ENCODE peak calls at places on chromosomes 16 and 17, in five cellular contexts. W is lower lobe of right lung, X is pancreas, U is suprapubic skin, D is heart right ventricle. G is an unnamed sample.

GRCh38 chr17:50317121-50317520 is 28.8 kb upstream of the XYLT2 start:
- DNase-seq in W (no peak), X (no peak), U (no peak), D (no peak), G (no peak)

GRCh38 chr16:55671974-55672280 is 16.1 kb downstream of the SLC6A2 start:
- DNase-seq in W (no peak), X (no peak), U (no peak), D (no peak), G (no peak)

GRCh38 chr17:45386180-45386579 is 46.5 kb downstream of the ARHGAP27 start:
- DNase-seq in W (no peak), X (no peak), U (no peak), D (no peak), G (no peak)

GRCh38 chr17:11899494-11899893 is 97.8 kb downstream of the ZNF18 start:
- DNase-seq in W (no peak), X (no peak), U (no peak), D (no peak), G (no peak)

GRCh38 chr17:35460354-35460851 is 11.8 kb upstream of the SLFN13 start:
- DNase-seq in W (peak; percentile 87), X (peak; percentile 75), U (no peak), D (peak; percentile 13), G (no peak)

GRCh38 chr17:36937961-36938565 is 788 bp downstream of the LHX1 start:
- DNase-seq in W (no peak), X (no peak), U (no peak), D (no peak), G (no peak)

GRCh38 chr16:89023621-89024511 is 46.9 kb upstream of the CBFA2T3 start:
- DNase-seq in W (no peak), X (no peak), U (peak; percentile 61), D (no peak), G (no peak)

GRCh38 chr16:22123759-22124490 is 31.6 kb downstream of the VWA3A start:
- DNase-seq in W (no peak), X (no peak), U (no peak), D (no peak), G (no peak)

GRCh38 chr17:72188801-72189200 is 68.0 kb downstream of the SOX9 start:
- DNase-seq in W (no peak), X (no peak), U (no peak), D (no peak), G (no peak)

GRCh38 chr17:67388986-67389385 is 11.9 kb downstream of the PITPNC1 start:
- DNase-seq in W (no peak), X (no peak), U (no peak), D (no peak), G (no peak)

GRCh38 chr16:27600386-27600785 is 50.4 kb downstream of the KATNIP start:
- DNase-seq in W (no peak), X (no peak), U (no peak), D (no peak), G (no peak)

GRCh38 chr16:86798247-86799041 is 220.1 kb downstream of the FOXL1 start:
- DNase-seq in W (no peak), X (no peak), U (no peak), D (no peak), G (no peak)

GRCh38 chr16:79770244-79771064 is 169.9 kb upstream of the MAF start:
- DNase-seq in W (peak; percentile 94), X (peak; percentile 89), U (peak; percentile 94), D (peak; percentile 88), G (peak; percentile 51)

GRCh38 chr16:27311449-27311831 is 2.3 kb upstream of the IL4R start:
- DNase-seq in W (no peak), X (no peak), U (peak; percentile 37), D (no peak), G (no peak)

GRCh38 chr17:35373532-35373983 is at the start of gene SLFN11:
- DNase-seq in W (peak; percentile 90), X (peak; percentile 67), U (peak; percentile 93), D (peak; percentile 92), G (peak; percentile 95)

GRCh38 chr17:65005858-65006257 is 50.7 kb downstream of the GNA13 start:
- DNase-seq in W (no peak), X (no peak), U (no peak), D (no peak), G (no peak)

GRCh38 chr16:30120340-30121105 is 2.5 kb downstream of the MAPK3 start:
- DNase-seq in W (no peak), X (no peak), U (no peak), D (no peak), G (no peak)

GRCh38 chr17:62126292-62126691 is 61.2 kb upstream of the MED13 start:
- DNase-seq in W (no peak), X (no peak), U (no peak), D (no peak), G (no peak)

GRCh38 chr16:34803683-34804416 is 1344.4 kb downstream of the TP53TG3F start:
- DNase-seq in W (no peak), X (no peak), U (peak; percentile 74), D (no peak), G (no peak)

GRCh38 chr17:75242461-75243042 is 18.9 kb downstream of the GGA3 start:
- DNase-seq in W (no peak), X (no peak), U (no peak), D (no peak), G (no peak)

GRCh38 chr16:54504372-54504771 is 217.8 kb upstream of the IRX3 start:
- DNase-seq in W (no peak), X (no peak), U (no peak), D (peak; percentile 43), G (no peak)

GRCh38 chr17:76588182-76588581 is 2.5 kb upstream of the ST6GALNAC2 start:
- DNase-seq in W (no peak), X (no peak), U (no peak), D (no peak), G (no peak)

GRCh38 chr16:30786115-30786935 is 680 bp downstream of the ZNF629 start:
- DNase-seq in W (peak; percentile 64), X (no peak), U (no peak), D (no peak), G (no peak)

GRCh38 chr16:3076577-3076976 is 11.1 kb downstream of the IL32 start:
- DNase-seq in W (no peak), X (no peak), U (no peak), D (no peak), G (no peak)

GRCh38 chr16:66402166-66402565 is 24.9 kb upstream of the BEAN1 start:
- DNase-seq in W (no peak), X (no peak), U (peak; percentile 64), D (no peak), G (no peak)
- H3K4me1 ChIP-seq in W (peaks cover 6% of the 10 kb centered on the region), X (peaks cover 6% of the 10 kb centered on the region), U (peaks cover 7% of the 10 kb centered on the region), D (peaks cover 6% of the 10 kb centered on the region), G (no peaks in the 10 kb centered on the region)

GRCh38 chr17:17780941-17781590 is 55.7 kb downstream of the SREBF1 start:
- DNase-seq in W (no peak), X (no peak), U (no peak), D (peak; percentile 35), G (peak; percentile 68)
- H3K27ac ChIP-seq in W (peak overlapping the region; percentile 34), X (peak overlapping the region; percentile 66), U (peak overlapping the region; percentile 49), D (peak overlapping the region; percentile 97), G (peak overlapping the region; percentile 83)

GRCh38 chr16:69727916-69728270 is 1.5 kb upstream of the NQO1 start:
- DNase-seq in W (peak; percentile 82), X (no peak), U (no peak), D (no peak), G (no peak)
- H3K4me3 ChIP-seq in W (peak overlapping the region; percentile 71), X (no peak overlapping the region), U (no peak overlapping the region), D (no peak overlapping the region), G (no peak overlapping the region)

GRCh38 chr17:78256705-78257559 is 25.5 kb downstream of the TMEM235 start:
- DNase-seq in W (no peak), X (no peak), U (no peak), D (no peak), G (no peak)

GRCh38 chr17:78255029-78255656 is 23.7 kb downstream of the TMEM235 start:
- DNase-seq in W (no peak), X (no peak), U (no peak), D (no peak), G (no peak)

GRCh38 chr17:78257810-78258322 is 26.4 kb downstream of the TMEM235 start:
- DNase-seq in W (peak; percentile 70), X (no peak), U (no peak), D (no peak), G (no peak)

GRCh38 chr17:78255953-78256704 is 24.7 kb downstream of the TMEM235 start:
- DNase-seq in W (no peak), X (no peak), U (no peak), D (no peak), G (no peak)

DNA sequence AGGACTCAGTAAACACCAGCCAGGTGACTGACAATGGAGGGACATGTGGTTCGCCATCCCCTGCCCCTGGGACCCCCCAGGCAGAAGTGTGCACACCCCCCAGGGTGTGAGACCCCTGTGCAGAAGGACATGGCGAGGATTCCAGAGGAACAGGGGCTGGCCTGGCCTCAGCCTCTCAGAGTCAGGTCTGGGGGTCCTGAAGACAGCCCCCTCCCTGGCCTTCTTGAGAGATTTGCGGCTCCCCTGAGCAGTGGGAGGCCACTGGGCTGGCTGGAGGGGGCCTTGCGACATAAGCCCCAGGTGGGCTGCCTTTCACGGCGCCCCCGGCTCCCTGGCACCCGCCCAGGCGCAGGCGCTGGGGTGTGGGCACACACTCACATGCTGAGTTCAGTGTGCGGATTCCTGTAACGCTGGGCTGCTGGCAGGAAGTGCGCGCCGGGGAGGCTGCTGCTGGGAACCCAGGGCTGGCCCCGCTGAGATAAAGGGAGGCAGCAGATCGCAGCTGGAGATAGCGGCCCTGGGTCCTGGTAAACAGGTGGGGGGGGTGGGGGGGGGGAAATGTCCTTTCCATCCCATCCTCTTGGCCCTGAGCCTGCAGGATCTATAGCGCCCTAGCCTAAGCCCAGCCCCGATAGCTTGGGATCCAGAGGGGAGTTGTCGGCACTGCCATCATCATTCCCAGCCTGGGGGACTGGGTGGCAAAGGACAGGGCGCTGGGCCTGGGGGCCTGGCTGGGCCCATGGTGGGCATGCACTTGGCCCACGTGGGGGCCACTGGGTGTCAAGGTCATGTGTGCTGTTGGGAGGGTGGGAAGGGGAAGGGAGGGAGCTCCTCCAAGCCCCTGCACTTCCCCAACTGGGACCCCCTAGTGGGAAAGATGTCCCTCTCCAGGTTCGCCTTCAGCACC is 27.1 kb downstream of the TMEM235 start:
- DNase-seq in W (peak; percentile 86), X (no peak), U (no peak), D (peak; percentile 62), G (no peak)
- H3K4me1 ChIP-seq in W (peaks cover 61% of the 10 kb centered on the region), X (no peaks in the 10 kb centered on the region), U (peaks cover 18% of the 10 kb centered on the region), D (peaks cover 2% of the 10 kb centered on the region), G (peaks cover 5% of the 10 kb centered on the region)

DNA sequence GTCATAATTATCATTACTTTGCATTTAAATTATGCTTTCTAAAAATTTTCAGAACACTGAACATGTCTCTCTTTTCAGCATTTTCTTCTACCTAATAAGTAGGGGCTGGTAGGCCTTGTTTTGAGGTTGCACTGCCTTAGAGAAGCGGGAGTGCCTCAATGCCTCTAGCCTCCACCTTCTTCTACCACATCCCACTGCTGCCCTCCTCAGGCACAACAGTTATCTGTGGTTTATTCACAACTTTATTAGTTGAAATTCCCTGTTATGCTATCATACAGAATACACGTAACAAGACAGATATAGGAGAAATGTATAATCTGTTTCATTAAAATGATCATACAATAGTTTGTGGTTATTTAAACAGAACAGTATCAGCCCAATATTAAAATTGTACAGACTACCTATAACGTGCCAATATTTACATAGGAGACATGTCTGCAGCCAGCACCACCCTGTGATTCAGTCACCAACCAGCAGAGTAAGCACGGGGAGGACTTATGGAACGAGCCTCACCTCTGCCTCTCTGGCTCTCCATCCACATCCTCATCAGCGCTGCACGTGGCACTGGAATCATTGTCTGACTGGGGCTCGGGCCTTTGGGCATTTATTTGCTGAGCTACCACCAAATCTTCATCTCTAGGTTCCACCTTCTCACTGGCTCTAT is 101.2 kb downstream of the TTC19 start:
- DNase-seq in W (no peak), X (no peak), U (no peak), D (no peak), G (no peak)
- H3K27ac ChIP-seq in W (no peak overlapping the region), X (no peak overlapping the region), U (no peak overlapping the region), D (no peak overlapping the region), G (no peak overlapping the region)